ENCODE peak calls at places on chromosomes 11 and 22, in eight cellular contexts. Y is uterus; R is activated effector memory CD4-positive, alpha-beta T cell treated with Interleukin-2 at 50 U/mL for 16 hours; H is mesenchymal stem cell; F is KBM-7; C is tibial artery; M is endothelial cell; O is progenitor cell of endocrine pancreas. D is an unnamed sample.

GRCh38 chr11:73185680-73186293 is 32.3 kb upstream of the P2RY2 start:
- DNase-seq in Y (no peak), R (no peak), H (peak; percentile 60), F (no peak), C (peak; percentile 59), M (no peak), O (no peak), D (no peak)

GRCh38 chr22:26124991-26125725 is 44.1 kb upstream of the SEZ6L start:
- DNase-seq in Y (no peak), R (no peak), H (no peak), F (no peak), C (no peak), M (no peak), O (no peak), D (no peak)

GRCh38 chr11:111021131-111021530 is 224.4 kb upstream of the POU2AF2 start:
- DNase-seq in Y (no peak), R (no peak), H (no peak), F (no peak), C (no peak), M (no peak), O (no peak), D (no peak)

GRCh38 chr11:1302461-1303073 is 6.9 kb downstream of the TOLLIP start:
- DNase-seq in Y (no peak), R (no peak), H (no peak), F (no peak), C (no peak), M (no peak), O (no peak), D (no peak)

GRCh38 chr22:46366801-46367706 is 31.5 kb downstream of the TRMU start:
- DNase-seq in Y (no peak), R (peak; percentile 16), H (no peak), F (no peak), C (no peak), M (no peak), O (no peak), D (no peak)

GRCh38 chr11:61745796-61746653 is 6.4 kb upstream of the MYRF start:
- DNase-seq in Y (no peak), R (no peak), H (no peak), F (no peak), C (no peak), M (no peak), O (no peak), D (peak; percentile 39)

GRCh38 chr11:10606536-10607208 is 38.2 kb upstream of the LYVE1 start:
- DNase-seq in Y (no peak), R (no peak), H (peak; percentile 81), F (peak; percentile 57), C (no peak), M (no peak), O (no peak), D (no peak)

GRCh38 chr11:3609416-3610265 is 32.2 kb downstream of the ART5 start:
- DNase-seq in Y (no peak), R (no peak), H (peak; percentile 45), F (peak; percentile 67), C (no peak), M (peak; percentile 50), O (no peak), D (peak; percentile 11)

GRCh38 chr11:75380245-75380644 is 19.1 kb upstream of the RPS3 start:
- DNase-seq in Y (no peak), R (no peak), H (no peak), F (no peak), C (no peak), M (no peak), O (no peak), D (no peak)

GRCh38 chr11:74650498-74650897 is 58.1 kb downstream of the POLD3 start:
- DNase-seq in Y (no peak), R (no peak), H (peak; percentile 88), F (no peak), C (no peak), M (no peak), O (no peak), D (no peak)

GRCh38 chr11:7577883-7578242 is 64.1 kb downstream of the PPFIBP2 start:
- DNase-seq in Y (no peak), R (no peak), H (peak; percentile 70), F (peak; percentile 73), C (no peak), M (peak; percentile 34), O (no peak), D (no peak)

GRCh38 chr11:126392638-126393023 is 37.1 kb downstream of the ST3GAL4 start:
- DNase-seq in Y (no peak), R (no peak), H (no peak), F (peak; percentile 99), C (no peak), M (no peak), O (no peak), D (no peak)

GRCh38 chr22:39240841-39241631 is 3.7 kb downstream of the PDGFB start:
- DNase-seq in Y (no peak), R (peak; percentile 51), H (peak; percentile 79), F (no peak), C (peak; percentile 61), M (no peak), O (no peak), D (peak; percentile 38)

GRCh38 chr11:68043349-68044144 is 4.7 kb downstream of the TCIRG1 start:
- DNase-seq in Y (peak; percentile 62), R (no peak), H (peak; percentile 89), F (no peak), C (no peak), M (no peak), O (no peak), D (no peak)

GRCh38 chr11:132427611-132428010 is 1057.2 kb downstream of the NTM start:
- DNase-seq in Y (no peak), R (no peak), H (no peak), F (no peak), C (no peak), M (no peak), O (no peak), D (no peak)

GRCh38 chr11:58770627-58771457 is 39.1 kb upstream of the GLYAT start:
- DNase-seq in Y (no peak), R (no peak), H (no peak), F (no peak), C (no peak), M (no peak), O (no peak), D (no peak)

GRCh38 chr11:15307600-15307999 is 192.9 kb downstream of the INSC start:
- DNase-seq in Y (no peak), R (no peak), H (no peak), F (no peak), C (no peak), M (no peak), O (no peak), D (no peak)

GRCh38 chr22:48358886-48359612 is 1468.6 kb downstream of the BRD1 start:
- DNase-seq in Y (no peak), R (no peak), H (no peak), F (no peak), C (no peak), M (no peak), O (no peak), D (no peak)

GRCh38 chr11:33941637-33942160 is 49.8 kb upstream of the LMO2 start:
- DNase-seq in Y (peak; percentile 24), R (no peak), H (peak; percentile 51), F (peak; percentile 65), C (peak; percentile 35), M (no peak), O (no peak), D (no peak)

D was measured in G401.